ENCODE peak calls at places on chromosomes 1 and 21, in four cellular contexts. A is activated CD4-positive, alpha-beta T cell treated with anti-CD3 and anti-CD28 coated beads for 24 hours; J is endodermal cell; T is stimulated activated CD8-positive, alpha-beta memory T cell treated with anti-CD3 and anti-CD28 coated beads, Interleukin-2, amount 100 ng/mL, for 48 hours. S is an unnamed sample.

GRCh38 chr1:61370908-61371279 is 288.5 kb downstream of the NFIA start:
- DNase-seq in T (no peak), A (no peak), J (no peak), S (no peak)

GRCh38 chr1:5979536-5980313 is 12.5 kb downstream of the NPHP4 start:
- DNase-seq in A (no peak), J (no peak), T (no peak), S (no peak)

GRCh38 chr1:41045740-41046139 is 24.2 kb upstream of the SLFNL1 start:
- DNase-seq in J (no peak), A (no peak), T (no peak), S (peak)

GRCh38 chr1:184941735-184942134 is 32.6 kb downstream of the NIBAN1 start:
- DNase-seq in T (no peak), A (no peak), J (no peak), S (no peak)

GRCh38 chr1:7006996-7007871 is 222.0 kb downstream of the CAMTA1 start:
- DNase-seq in A (no peak), T (no peak), J (peak), S (no peak)

GRCh38 chr1:1907098-1907736 is 7.8 kb upstream of the CALML6 start:
- DNase-seq in J (no peak), T (no peak), A (no peak), S (no peak)

GRCh38 chr1:43705334-43705733 is 2.0 kb upstream of the ST3GAL3 start:
- DNase-seq in T (no peak), A (no peak), J (no peak), S (no peak)

GRCh38 chr21:42039470-42039901 is 29.3 kb upstream of the ZBTB21 start:
- DNase-seq in T (no peak), J (no peak), A (no peak), S (peak)

GRCh38 chr1:56146449-56146848 is 432.9 kb downstream of the PLPP3 start:
- DNase-seq in J (no peak), T (no peak), A (no peak), S (no peak)

GRCh38 chr1:36247538-36247937 is 23.3 kb downstream of the THRAP3 start:
- DNase-seq in A (no peak), J (no peak), T (no peak), S (no peak)

GRCh38 chr1:212477014-212477679 is 44.4 kb downstream of the NENF start:
- DNase-seq in T (peak), A (peak), J (peak), S (peak)

GRCh38 chr1:108041360-108042143 is 76.6 kb upstream of the VAV3 start:
- DNase-seq in T (no peak), J (no peak), A (no peak), S (peak)

S was measured in renal cortical epithelial cell.